ENCODE peak calls at places on chromosomes 5 and 9, in nine cellular contexts. A is H9; V is bronchial epithelial cell; N is left ventricle myocardium inferior; L is AG09309; Y is GM12865; Z is fibroblast of lung; K is CD4-positive, alpha-beta T cell; D is AG10803. Q is an unnamed sample.

GRCh38 chr9:69027355-69028097 is 8.0 kb upstream of the FXN start:
- DNase-seq in A (peak), V (peak), N (no peak), L (no peak), Y (peak), Z (peak), K (no peak), D (peak), Q (peak)

GRCh38 chr5:150446103-150446502 is 3.4 kb downstream of the RPS14 start:
- DNase-seq in A (no peak), V (no peak), N (no peak), L (no peak), Y (no peak), Z (no peak), K (no peak), D (no peak), Q (no peak)

GRCh38 chr5:87048156-87048555 is 219.5 kb upstream of the RASA1 start:
- DNase-seq in A (no peak), V (peak), N (no peak), L (no peak), Y (peak), Z (no peak), K (no peak), D (no peak), Q (no peak)

GRCh38 chr5:6601271-6601670 is 31.6 kb downstream of the NSUN2 start:
- DNase-seq in A (no peak), V (no peak), N (no peak), L (no peak), Y (no peak), Z (no peak), K (no peak), D (no peak), Q (no peak)

GRCh38 chr9:72304538-72304937 is 60.5 kb downstream of the ZFAND5 start:
- DNase-seq in A (no peak), V (no peak), N (no peak), L (no peak), Y (no peak), Z (no peak), K (no peak), D (no peak), Q (no peak)

GRCh38 chr9:2101524-2101923 is 86.4 kb downstream of the SMARCA2 start:
- DNase-seq in A (no peak), V (no peak), N (no peak), L (no peak), Y (no peak), Z (no peak), K (no peak), D (no peak), Q (no peak)

GRCh38 chr5:132309679-132310078 is 15.5 kb downstream of the SLC22A4 start:
- DNase-seq in A (no peak), V (no peak), N (no peak), L (no peak), Y (no peak), Z (no peak), K (no peak), D (no peak), Q (peak)

GRCh38 chr9:133717113-133718031 is 20.8 kb downstream of the SARDH start:
- DNase-seq in A (no peak), V (no peak), N (no peak), L (no peak), Y (no peak), Z (no peak), K (no peak), D (no peak), Q (no peak)

GRCh38 chr9:105244996-105245719 is 707 bp downstream of the SLC44A1 start:
- DNase-seq in A (peak), V (peak), N (peak), L (no peak), Y (peak), Z (no peak), K (peak), D (peak), Q (peak)

GRCh38 chr9:22457448-22457847 is 10.8 kb downstream of the DMRTA1 start:
- DNase-seq in A (peak), V (no peak), N (no peak), L (no peak), Y (no peak), Z (no peak), K (no peak), D (no peak), Q (no peak)

GRCh38 chr9:13806731-13807130 is 507.2 kb downstream of the NFIB start:
- DNase-seq in A (no peak), V (peak), N (no peak), L (no peak), Y (no peak), Z (no peak), K (no peak), D (no peak), Q (no peak)

GRCh38 chr5:16666861-16667481 is 50.2 kb upstream of the RETREG1 start:
- DNase-seq in A (no peak), V (no peak), N (peak), L (no peak), Y (no peak), Z (peak), K (peak), D (no peak), Q (no peak)

GRCh38 chr5:4294878-4295277 is 699.2 kb downstream of the IRX1 start:
- DNase-seq in A (no peak), V (no peak), N (no peak), L (no peak), Y (no peak), Z (no peak), K (no peak), D (no peak), Q (no peak)

DNA sequence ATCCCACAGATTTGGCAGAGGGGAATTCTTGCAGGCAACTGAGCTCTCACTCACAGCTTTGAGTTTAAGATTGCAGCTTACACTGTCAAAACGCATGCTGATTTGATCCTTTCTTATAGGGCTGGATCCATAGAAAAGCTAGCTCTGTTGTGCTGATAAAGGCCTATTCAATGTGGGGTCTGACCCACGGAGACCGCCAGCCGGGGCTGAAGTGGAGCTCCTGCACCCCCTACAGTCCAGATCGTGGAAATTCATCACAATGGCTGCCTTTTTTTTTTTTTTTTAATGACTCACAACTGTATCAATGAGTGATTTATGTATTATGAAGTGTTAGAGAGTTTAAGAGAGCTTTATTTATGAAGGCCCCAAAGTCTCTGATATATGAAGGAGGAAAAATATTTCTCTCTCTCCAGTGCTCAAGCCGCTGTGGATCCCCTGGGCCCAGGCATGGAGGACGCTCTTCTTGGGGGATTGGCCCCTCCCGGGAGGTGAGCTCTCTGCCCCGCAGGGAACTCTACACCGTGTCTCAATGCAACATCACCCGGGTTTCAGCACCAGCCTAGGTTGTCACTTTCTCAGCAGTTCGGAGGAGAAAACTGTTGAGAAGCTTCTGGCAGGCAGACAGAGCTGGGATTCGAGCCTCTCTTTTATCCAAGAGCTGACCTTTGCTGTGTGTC is 700.2 kb downstream of the IRX1 start:
- DNase-seq in A (peak), V (no peak), N (no peak), L (no peak), Y (no peak), Z (no peak), K (no peak), D (no peak), Q (no peak)
- TF ChIP-seq CTCF in A (peak), V (no peak), N (peak), L (no peak), Y (no peak), Z (no peak), K (no peak), D (peak), Q (no peak)

DNA sequence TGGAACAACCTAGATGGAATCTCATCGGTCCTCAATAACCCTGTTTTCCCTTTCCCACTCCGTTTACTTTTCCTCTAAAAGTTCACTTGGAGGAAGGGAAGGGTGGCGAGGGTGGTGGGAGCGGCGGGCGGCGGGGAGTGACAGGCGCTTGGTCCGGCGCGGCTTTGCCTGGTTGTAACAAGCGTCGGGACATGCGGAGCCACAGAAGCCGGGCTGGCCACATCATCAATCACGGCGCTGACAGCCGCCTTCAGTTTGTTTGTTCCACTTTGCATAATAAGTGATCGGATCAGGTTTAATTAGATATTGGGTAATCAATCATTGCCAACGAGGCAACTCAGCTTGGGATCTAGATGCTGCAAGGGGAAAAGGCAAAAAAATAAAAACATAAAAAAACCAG is 396.1 kb upstream of the IRX4 start:
- DNase-seq in A (no peak), V (no peak), N (no peak), L (no peak), Y (no peak), Z (no peak), K (no peak), D (no peak), Q (no peak)
- TF ChIP-seq CTCF in A (no peak), V (no peak), N (no peak), L (no peak), Y (no peak), Z (no peak), K (no peak), D (no peak), Q (no peak)

DNA sequence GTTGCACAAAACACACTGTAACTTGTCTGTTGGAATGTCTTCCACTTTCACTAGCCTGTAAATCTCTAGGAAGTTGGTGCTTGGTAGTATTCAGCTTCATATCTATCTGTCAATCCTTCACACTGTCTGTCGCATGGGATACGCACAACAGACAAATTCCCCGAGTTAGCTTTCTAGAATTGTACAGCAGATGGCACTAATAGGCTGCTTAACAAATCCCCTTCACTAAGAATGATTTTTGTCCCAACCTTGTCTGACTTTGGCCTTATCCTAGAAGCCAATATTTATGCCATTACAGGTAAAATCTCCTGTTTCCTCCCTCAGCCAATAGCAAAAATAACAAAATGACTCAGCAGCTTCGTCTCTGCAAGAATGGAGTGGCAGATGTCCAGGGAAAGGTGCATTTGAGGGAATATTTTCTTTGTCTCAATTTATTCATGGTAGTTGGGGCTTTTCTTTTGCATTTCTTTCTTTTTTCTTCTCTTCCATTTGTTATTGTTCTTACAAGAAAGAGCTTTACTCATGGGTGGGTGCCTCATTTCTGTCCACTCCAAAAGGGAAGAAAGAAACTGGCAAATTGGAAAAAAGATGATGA is 3.1 kb downstream of the NUDT2 start:
- DNase-seq in A (no peak), V (peak), N (no peak), L (no peak), Y (peak), Z (peak), K (no peak), D (peak), Q (peak)
- TF ChIP-seq CTCF in A (peak), V (peak), N (peak), L (peak), Y (peak), Z (peak), K (peak), D (peak), Q (peak)

GRCh38 chr5:14227501-14227900 is 84.4 kb downstream of the TRIO start:
- DNase-seq in A (no peak), V (no peak), N (no peak), L (no peak), Y (no peak), Z (no peak), K (no peak), D (no peak), Q (no peak)
- TF ChIP-seq CTCF in A (no peak), V (no peak), N (no peak), L (no peak), Y (no peak), Z (no peak), K (no peak), D (no peak), Q (no peak)

DNA sequence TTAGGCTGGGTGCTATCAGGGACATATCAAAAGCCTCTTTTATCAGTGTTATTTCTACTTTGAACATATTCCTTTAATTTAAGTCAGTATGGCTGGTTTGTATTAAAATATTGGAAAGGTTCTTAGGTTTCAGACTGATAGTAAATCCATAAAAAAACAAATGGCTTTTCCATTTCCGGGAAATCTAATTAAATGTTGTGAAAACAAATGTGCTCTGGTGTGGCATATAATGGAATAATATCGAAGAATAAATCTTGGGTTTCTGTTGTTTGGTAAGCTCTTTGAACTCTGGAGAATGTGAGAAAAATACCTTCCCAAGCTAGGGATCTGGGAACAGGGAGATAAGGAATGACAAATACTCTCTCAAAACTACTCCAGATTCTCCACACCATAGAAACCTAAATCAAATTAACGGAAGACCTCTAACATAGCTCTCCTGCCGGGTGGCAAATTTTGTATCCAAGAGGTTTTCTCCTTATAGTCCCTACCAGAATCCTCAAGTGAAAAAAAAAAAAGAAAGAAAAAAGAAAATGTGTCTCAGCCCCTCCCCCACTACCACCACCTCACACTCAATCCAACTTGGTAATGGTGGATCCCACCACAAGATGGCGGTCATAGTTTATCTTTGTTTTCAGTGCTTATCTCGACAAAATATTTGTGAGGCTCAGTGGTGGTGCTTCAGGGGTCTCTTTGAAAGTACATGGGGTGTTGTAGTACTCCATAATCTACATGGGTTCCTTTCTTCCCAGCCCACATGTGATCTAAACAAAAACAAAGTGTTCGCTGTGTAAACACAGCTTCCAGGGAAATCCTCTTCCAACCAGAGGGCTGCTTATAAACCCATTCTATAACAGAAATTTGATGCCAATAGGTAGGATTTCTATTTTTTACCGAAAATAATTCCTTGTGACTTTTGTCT is 54.6 kb upstream of the FST start:
- DNase-seq in A (peak), V (no peak), N (no peak), L (no peak), Y (peak), Z (no peak), K (no peak), D (peak), Q (no peak)
- TF ChIP-seq CTCF in A (peak), V (no peak), N (no peak), L (no peak), Y (peak), Z (no peak), K (no peak), D (no peak), Q (peak)

GRCh38 chr5:126778675-126779403 is 1.9 kb downstream of the LMNB1 start:
- DNase-seq in A (no peak), V (no peak), N (no peak), L (no peak), Y (peak), Z (no peak), K (no peak), D (no peak), Q (no peak)

GRCh38 chr5:126777974-126778674 is 1.2 kb downstream of the LMNB1 start:
- DNase-seq in A (peak), V (peak), N (peak), L (peak), Y (peak), Z (peak), K (peak), D (peak), Q (peak)

GRCh38 chr5:126777257-126777973 is 479 bp downstream of the LMNB1 start:
- DNase-seq in A (peak), V (peak), N (peak), L (no peak), Y (peak), Z (peak), K (peak), D (peak), Q (peak)

GRCh38 chr5:126780165-126780827 is 3.4 kb downstream of the LMNB1 start:
- DNase-seq in A (peak), V (peak), N (no peak), L (peak), Y (peak), Z (peak), K (no peak), D (peak), Q (peak)

DNA sequence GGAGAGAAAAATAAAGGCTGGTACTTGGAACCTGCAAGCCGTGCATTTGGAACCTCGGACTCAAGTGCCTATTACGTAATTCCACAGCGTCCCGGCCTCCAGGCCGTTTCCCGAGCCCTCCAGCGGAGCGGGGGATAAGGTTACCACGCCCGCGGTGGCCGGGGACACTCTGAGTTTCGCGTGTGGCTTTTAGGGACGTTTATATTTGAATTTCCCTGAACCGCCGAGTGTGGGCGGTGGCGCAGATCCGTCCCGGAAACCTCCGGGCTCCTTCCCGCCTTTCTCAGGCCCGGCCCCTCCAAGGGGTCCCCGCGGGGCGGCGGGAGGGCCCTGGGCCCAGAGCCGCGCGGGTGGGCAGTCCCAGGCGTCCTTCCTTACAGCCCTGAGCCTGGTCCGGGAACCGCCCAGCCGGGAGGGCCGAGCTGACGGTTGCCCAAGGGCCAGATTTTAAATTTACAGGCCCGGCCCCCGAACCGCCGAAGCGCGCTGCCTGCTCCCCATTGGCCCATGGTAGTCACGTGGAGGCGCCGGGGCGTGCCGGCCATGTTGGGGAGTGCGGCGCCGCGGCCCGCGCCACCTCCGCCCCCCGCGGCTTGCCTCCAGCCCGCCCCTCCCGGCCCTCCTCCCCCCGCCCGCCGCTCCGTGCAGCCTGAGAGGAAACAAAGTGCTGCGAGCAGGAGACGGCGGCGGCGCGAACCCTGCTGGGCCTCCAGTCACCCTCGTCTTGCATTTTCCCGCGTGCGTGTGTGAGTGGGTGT is at the start of gene LMNB1:
- DNase-seq in A (peak), V (peak), N (peak), L (peak), Y (peak), Z (peak), K (peak), D (peak), Q (peak)
- TF ChIP-seq CTCF in A (no peak), V (no peak), N (peak), L (peak), Y (no peak), Z (no peak), K (peak), D (peak), Q (no peak)

DNA sequence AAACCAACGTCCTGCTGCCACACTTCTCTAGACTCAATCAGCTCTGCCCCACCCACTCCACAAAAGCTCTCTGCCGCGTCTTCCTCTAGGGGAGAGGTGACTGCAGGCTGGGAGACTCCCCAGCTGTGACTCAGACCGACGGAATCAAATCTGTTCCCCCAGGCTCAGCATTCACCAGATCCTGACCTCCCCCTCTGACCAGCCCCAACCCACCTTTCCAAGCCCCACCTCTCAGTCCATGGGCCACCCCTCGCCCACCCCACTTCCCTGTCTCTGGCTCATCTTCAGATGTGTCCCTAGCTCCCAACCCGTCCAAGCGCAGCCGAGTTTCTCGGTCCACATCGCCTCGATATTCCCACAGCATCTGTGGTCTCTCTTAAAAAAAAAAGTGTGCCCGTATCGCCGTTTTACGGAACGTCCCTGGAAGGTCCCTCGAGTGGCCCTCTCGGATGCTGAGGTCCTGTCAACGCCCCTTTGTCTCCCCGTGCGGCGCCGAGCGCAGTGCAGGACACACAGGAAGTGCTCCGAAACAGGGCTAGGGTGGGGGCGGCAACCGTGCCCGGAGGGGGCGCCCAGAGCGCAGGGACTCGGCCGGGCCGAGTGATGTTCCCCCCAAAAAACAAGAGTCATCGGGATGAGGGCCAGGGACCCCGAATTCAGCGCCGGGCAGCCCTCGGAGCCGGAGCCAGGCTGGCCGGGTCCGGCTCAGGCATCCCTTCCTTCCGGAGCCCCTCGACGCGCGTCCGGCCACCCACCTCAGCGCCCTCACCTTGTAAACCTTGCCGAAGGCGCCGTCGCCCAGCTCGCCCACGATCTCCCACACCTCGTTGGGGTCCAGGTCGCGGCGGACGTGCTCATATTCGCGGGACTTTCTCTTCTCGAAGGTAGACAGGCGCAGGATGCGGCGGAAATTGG is 649 bp downstream of the STK10 start:
- DNase-seq in A (peak), V (peak), N (peak), L (no peak), Y (peak), Z (peak), K (peak), D (peak), Q (peak)
- TF ChIP-seq CTCF in A (no peak), V (no peak), N (no peak), L (no peak), Y (no peak), Z (no peak), K (no peak), D (peak), Q (peak)

GRCh38 chr5:25858019-25858418 is 1180.4 kb downstream of the CDH9 start:
- DNase-seq in A (peak), V (no peak), N (no peak), L (no peak), Y (no peak), Z (no peak), K (no peak), D (no peak), Q (no peak)

GRCh38 chr5:25863811-25864210 is 1174.6 kb downstream of the CDH9 start:
- DNase-seq in A (no peak), V (no peak), N (no peak), L (no peak), Y (no peak), Z (no peak), K (no peak), D (no peak), Q (no peak)

GRCh38 chr5:25862276-25862675 is 1176.1 kb downstream of the CDH9 start:
- DNase-seq in A (no peak), V (no peak), N (no peak), L (no peak), Y (no peak), Z (no peak), K (no peak), D (no peak), Q (no peak)
- TF ChIP-seq CTCF in A (peak), V (no peak), N (no peak), L (no peak), Y (no peak), Z (no peak), K (no peak), D (no peak), Q (no peak)